ENCODE peak calls at places on chromosomes 13 and 19, in seven cellular contexts. G is adrenal gland; B is esophagus muscularis mucosa; F is breast epithelium; L is CD8-positive, alpha-beta T cell; A is ascending aorta; D is DND-41. C is an unnamed sample. For H3K4me1 and H3K36me3, the result is how much of the 10 kb centered on the place peaks cover.

GRCh38 chr13:51955841-51956603 is 55.2 kb downstream of the ATP7B start:
- DNase-seq in G (no peak), B (no peak), F (no peak), L (no peak), A (no peak), D (no peak), C (no peak)

GRCh38 chr13:112113851-112114250 is 46.9 kb downstream of the SOX1 start:
- DNase-seq in G (no peak), B (no peak), F (no peak), L (no peak), A (no peak), D (no peak), C (no peak)

GRCh38 chr13:36998624-36999041 is 507 bp downstream of the ALG5 start:
- DNase-seq in G (peak), B (no peak), F (no peak), L (peak), A (no peak), D (peak), C (peak)

GRCh38 chr19:34335914-34336313 is 29.1 kb upstream of the GPI start:
- DNase-seq in G (no peak), B (no peak), F (no peak), L (no peak), A (no peak), D (no peak), C (no peak)

GRCh38 chr13:66312312-66313087 is 917.6 kb downstream of the PCDH9 start:
- DNase-seq in G (no peak), B (no peak), F (no peak), L (no peak), A (no peak), D (no peak), C (no peak)

GRCh38 chr19:50432221-50432626 is 468 bp upstream of the MYBPC2 start:
- DNase-seq in G (no peak), B (no peak), F (no peak), L (no peak), A (no peak), D (no peak), C (no peak)

GRCh38 chr13:114321256-114321655 is 7.0 kb downstream of the CHAMP1 start:
- DNase-seq in G (no peak), B (no peak), F (no peak), L (no peak), A (no peak), D (no peak), C (no peak)

GRCh38 chr13:43749503-43749902 is 37.3 kb downstream of the ENOX1 start:
- DNase-seq in G (no peak), B (no peak), F (no peak), L (no peak), A (no peak), D (no peak), C (no peak)

GRCh38 chr19:40553885-40554857 is 22.5 kb upstream of the SHKBP1 start:
- DNase-seq in G (no peak), B (no peak), F (no peak), L (no peak), A (no peak), D (no peak), C (no peak)

GRCh38 chr19:31283701-31284100 is 65.5 kb downstream of the TSHZ3 start:
- DNase-seq in G (no peak), B (no peak), F (no peak), L (no peak), A (no peak), D (no peak), C (no peak)

GRCh38 chr19:46841458-46842083 is 9.1 kb downstream of the AP2S1 start:
- DNase-seq in G (peak), B (no peak), F (no peak), L (no peak), A (no peak), D (no peak), C (no peak)

GRCh38 chr13:21573920-21574712 is 29.9 kb downstream of the MICU2 start:
- DNase-seq in G (no peak), B (no peak), F (no peak), L (no peak), A (no peak), D (no peak), C (no peak)

GRCh38 chr19:30653646-30654386 is 281.6 kb downstream of the ZNF536 start:
- DNase-seq in G (no peak), B (no peak), F (no peak), L (no peak), A (no peak), D (no peak), C (no peak)

GRCh38 chr13:48072304-48072703 is 22.6 kb downstream of the MED4 start:
- DNase-seq in G (no peak), B (no peak), F (no peak), L (no peak), A (no peak), D (peak), C (no peak)

GRCh38 chr19:18110833-18111232 is 13.3 kb downstream of the MAST3 start:
- DNase-seq in G (no peak), B (no peak), F (no peak), L (no peak), A (no peak), D (no peak), C (no peak)

GRCh38 chr13:45521292-45521691 is 56.6 kb downstream of the COG3 start:
- DNase-seq in G (peak), B (no peak), F (no peak), L (no peak), A (no peak), D (no peak), C (no peak)

GRCh38 chr13:113211774-113212173 is 2.4 kb downstream of the CUL4A start:
- DNase-seq in G (no peak), B (no peak), F (no peak), L (no peak), A (no peak), D (peak), C (no peak)

GRCh38 chr13:39942901-39943273 is 287.4 kb downstream of the COG6 start:
- DNase-seq in G (peak), B (no peak), F (peak), L (peak), A (no peak), D (peak), C (peak)
- H3K4me1 ChIP-seq in G (under half), B (under half), F (under half), L (under half), A (under half), D (under half), C (under half)

GRCh38 chr19:58305065-58305931 is at the start of gene ERVK3-1:
- DNase-seq in G (peak), B (peak), F (peak), L (peak), A (peak), D (peak), C (peak)
- H3K36me3 ChIP-seq in G (under half), B (under half), F (under half), L (under half), A (under half), D (half or more), C (under half)

GRCh38 chr19:1098177-1099051 is 3.2 kb upstream of the POLR2E start:
- DNase-seq in G (no peak), B (no peak), F (no peak), L (no peak), A (no peak), D (no peak), C (no peak)
- H3K4me1 ChIP-seq in G (half or more), B (half or more), F (under half), L (half or more), A (under half), D (under half), C (under half)

GRCh38 chr13:72757792-72758535 is 23.7 kb downstream of the DIS3 start:
- DNase-seq in G (no peak), B (no peak), F (no peak), L (no peak), A (no peak), D (no peak), C (no peak)
- H3K36me3 ChIP-seq in G (under half), B (half or more), F (under half), L (half or more), A (half or more), D (half or more), C (half or more)

DNA sequence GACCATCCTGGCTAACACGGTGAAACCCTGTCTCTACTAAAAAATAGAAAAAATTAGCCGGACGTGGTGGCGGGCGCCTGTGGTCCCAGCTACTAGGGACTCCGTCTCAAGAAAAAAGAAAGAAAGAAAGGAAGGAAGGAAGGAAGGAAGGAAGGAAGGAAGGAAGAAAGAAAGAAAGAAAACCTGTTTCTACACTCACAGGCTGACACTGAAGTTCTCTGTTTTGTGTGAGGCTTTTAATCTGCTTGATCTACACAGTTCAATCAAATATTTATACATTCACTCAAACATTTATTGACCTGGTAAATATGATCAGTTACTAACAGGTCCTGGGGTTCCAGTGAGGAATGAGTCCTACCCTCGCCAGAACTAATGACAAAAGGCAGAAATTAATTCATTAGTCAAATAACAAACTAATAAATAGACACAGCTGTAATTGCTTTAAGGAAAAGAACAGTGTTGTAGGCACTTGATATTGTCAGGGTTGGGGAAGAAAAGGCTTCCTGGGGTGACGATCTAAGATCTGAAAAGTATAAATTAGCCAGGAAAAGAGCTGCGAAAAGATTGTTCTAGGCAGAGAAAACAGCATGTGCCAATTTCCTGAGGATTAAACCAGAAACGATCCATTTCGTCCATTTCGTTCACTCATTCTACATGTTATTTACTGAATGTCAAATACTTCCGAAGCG is 814 bp upstream of the CHAF1A start:
- DNase-seq in G (no peak), B (no peak), F (no peak), L (no peak), A (no peak), D (no peak), C (no peak)
- H3K4me1 ChIP-seq in G (under half), B (half or more), F (under half), L (under half), A (under half), D (half or more), C (under half)